ENCODE peak calls at places on chromosomes 6 and 20, in nine cellular contexts. One of them, this sample, is unnamed.

GRCh38 chr6:157459327-157459726 is 78.3 kb downstream of the ZDHHC14 start:
- DNase-seq in right lobe of liver: no peak
- DNase-seq in Peyer's patch: no peak
- DNase-seq in upper lobe of left lung: no peak
- DNase-seq in A549: no peak
- DNase-seq in adrenal gland: no peak
- DNase-seq in transverse colon: no peak
- DNase-seq in lower leg skin: no peak
- DNase-seq in ovary: no peak
- DNase-seq in this sample: no peak

GRCh38 chr6:127073222-127073621 is 45.2 kb upstream of the RSPO3 start:
- DNase-seq in Peyer's patch: no peak
- DNase-seq in transverse colon: no peak
- DNase-seq in upper lobe of left lung: no peak
- DNase-seq in adrenal gland: no peak
- DNase-seq in right lobe of liver: no peak
- DNase-seq in ovary: no peak
- DNase-seq in A549: no peak
- DNase-seq in lower leg skin: no peak
- DNase-seq in this sample: no peak

GRCh38 chr6:99821164-99821563 is 172.9 kb downstream of the MCHR2 start:
- DNase-seq in right lobe of liver: no peak
- DNase-seq in ovary: no peak
- DNase-seq in upper lobe of left lung: no peak
- DNase-seq in adrenal gland: no peak
- DNase-seq in transverse colon: peak; percentile 88
- DNase-seq in A549: no peak
- DNase-seq in lower leg skin: no peak
- DNase-seq in Peyer's patch: peak; percentile 52
- DNase-seq in this sample: no peak

GRCh38 chr6:105940990-105941389 is 145.1 kb upstream of the PRDM1 start:
- DNase-seq in transverse colon: no peak
- DNase-seq in adrenal gland: no peak
- DNase-seq in Peyer's patch: no peak
- DNase-seq in right lobe of liver: no peak
- DNase-seq in upper lobe of left lung: no peak
- DNase-seq in ovary: no peak
- DNase-seq in A549: no peak
- DNase-seq in lower leg skin: no peak
- DNase-seq in this sample: no peak

GRCh38 chr20:25020345-25020744 is 27.8 kb upstream of the APMAP start:
- DNase-seq in adrenal gland: no peak
- DNase-seq in transverse colon: peak; percentile 3
- DNase-seq in ovary: no peak
- DNase-seq in upper lobe of left lung: no peak
- DNase-seq in right lobe of liver: no peak
- DNase-seq in Peyer's patch: peak; percentile 36
- DNase-seq in A549: no peak
- DNase-seq in lower leg skin: peak; percentile 60
- DNase-seq in this sample: no peak

GRCh38 chr6:139853302-139853992 is 479.0 kb upstream of the CITED2 start:
- DNase-seq in Peyer's patch: peak; percentile 75
- DNase-seq in ovary: no peak
- DNase-seq in lower leg skin: no peak
- DNase-seq in transverse colon: peak; percentile 51
- DNase-seq in A549: no peak
- DNase-seq in upper lobe of left lung: no peak
- DNase-seq in right lobe of liver: no peak
- DNase-seq in adrenal gland: no peak
- DNase-seq in this sample: no peak

GRCh38 chr20:58237318-58238182 is 9.1 kb upstream of the ANKRD60 start:
- DNase-seq in A549: no peak
- DNase-seq in ovary: no peak
- DNase-seq in lower leg skin: no peak
- DNase-seq in Peyer's patch: no peak
- DNase-seq in right lobe of liver: no peak
- DNase-seq in transverse colon: no peak
- DNase-seq in upper lobe of left lung: no peak
- DNase-seq in adrenal gland: no peak
- DNase-seq in this sample: peak; percentile 54

GRCh38 chr6:130717657-130718056 is 109.5 kb upstream of the SMLR1 start:
- DNase-seq in A549: no peak
- DNase-seq in upper lobe of left lung: no peak
- DNase-seq in lower leg skin: no peak
- DNase-seq in Peyer's patch: no peak
- DNase-seq in ovary: no peak
- DNase-seq in adrenal gland: no peak
- DNase-seq in right lobe of liver: no peak
- DNase-seq in transverse colon: no peak
- DNase-seq in this sample: no peak

GRCh38 chr6:39530201-39530759 is 194.9 kb downstream of the KIF6 start:
- DNase-seq in A549: no peak
- DNase-seq in right lobe of liver: no peak
- DNase-seq in lower leg skin: no peak
- DNase-seq in Peyer's patch: no peak
- DNase-seq in ovary: peak; percentile 64
- DNase-seq in adrenal gland: no peak
- DNase-seq in transverse colon: peak; percentile 12
- DNase-seq in upper lobe of left lung: no peak
- DNase-seq in this sample: no peak

GRCh38 chr6:43163899-43164298 is 7.2 kb upstream of the SRF start:
- DNase-seq in ovary: no peak
- DNase-seq in adrenal gland: no peak
- DNase-seq in A549: no peak
- DNase-seq in Peyer's patch: no peak
- DNase-seq in upper lobe of left lung: no peak
- DNase-seq in lower leg skin: no peak
- DNase-seq in right lobe of liver: no peak
- DNase-seq in transverse colon: no peak
- DNase-seq in this sample: no peak

GRCh38 chr20:22586645-22587310 is 2.4 kb upstream of the FOXA2 start:
- DNase-seq in ovary: no peak
- DNase-seq in upper lobe of left lung: peak; percentile 94
- DNase-seq in Peyer's patch: peak; percentile 71
- DNase-seq in lower leg skin: no peak
- DNase-seq in transverse colon: peak; percentile 73
- DNase-seq in A549: peak; percentile 83
- DNase-seq in right lobe of liver: peak; percentile 81
- DNase-seq in adrenal gland: peak; percentile 24
- DNase-seq in this sample: no peak

GRCh38 chr20:19211661-19212523 is 550 bp upstream of the SLC24A3 start:
- DNase-seq in lower leg skin: no peak
- DNase-seq in ovary: peak; percentile 78
- DNase-seq in upper lobe of left lung: peak; percentile 91
- DNase-seq in right lobe of liver: peak; percentile 60
- DNase-seq in Peyer's patch: no peak
- DNase-seq in A549: no peak
- DNase-seq in adrenal gland: no peak
- DNase-seq in transverse colon: peak; percentile 19
- DNase-seq in this sample: no peak

GRCh38 chr20:64069614-64070243 is 6.7 kb downstream of the TCEA2 start:
- DNase-seq in Peyer's patch: no peak
- DNase-seq in A549: peak; percentile 87
- DNase-seq in transverse colon: no peak
- DNase-seq in upper lobe of left lung: peak; percentile 81
- DNase-seq in lower leg skin: no peak
- DNase-seq in ovary: no peak
- DNase-seq in right lobe of liver: no peak
- DNase-seq in adrenal gland: no peak
- DNase-seq in this sample: no peak

GRCh38 chr6:170010665-170011232 is 259.3 kb downstream of the ERMARD start:
- DNase-seq in right lobe of liver: no peak
- DNase-seq in lower leg skin: peak; percentile 75
- DNase-seq in adrenal gland: no peak
- DNase-seq in transverse colon: no peak
- DNase-seq in ovary: no peak
- DNase-seq in upper lobe of left lung: peak; percentile 19
- DNase-seq in Peyer's patch: no peak
- DNase-seq in A549: no peak
- DNase-seq in this sample: no peak
- TF ChIP-seq POLR2A in right lobe of liver: no peak
- TF ChIP-seq POLR2A in lower leg skin: no peak
- TF ChIP-seq POLR2A in adrenal gland: no peak
- TF ChIP-seq POLR2A in transverse colon: no peak
- TF ChIP-seq POLR2A in ovary: no peak
- TF ChIP-seq POLR2A in upper lobe of left lung: no peak
- TF ChIP-seq POLR2A in Peyer's patch: no peak
- TF ChIP-seq POLR2A in A549: no peak
- TF ChIP-seq POLR2A in this sample: no peak

DNA sequence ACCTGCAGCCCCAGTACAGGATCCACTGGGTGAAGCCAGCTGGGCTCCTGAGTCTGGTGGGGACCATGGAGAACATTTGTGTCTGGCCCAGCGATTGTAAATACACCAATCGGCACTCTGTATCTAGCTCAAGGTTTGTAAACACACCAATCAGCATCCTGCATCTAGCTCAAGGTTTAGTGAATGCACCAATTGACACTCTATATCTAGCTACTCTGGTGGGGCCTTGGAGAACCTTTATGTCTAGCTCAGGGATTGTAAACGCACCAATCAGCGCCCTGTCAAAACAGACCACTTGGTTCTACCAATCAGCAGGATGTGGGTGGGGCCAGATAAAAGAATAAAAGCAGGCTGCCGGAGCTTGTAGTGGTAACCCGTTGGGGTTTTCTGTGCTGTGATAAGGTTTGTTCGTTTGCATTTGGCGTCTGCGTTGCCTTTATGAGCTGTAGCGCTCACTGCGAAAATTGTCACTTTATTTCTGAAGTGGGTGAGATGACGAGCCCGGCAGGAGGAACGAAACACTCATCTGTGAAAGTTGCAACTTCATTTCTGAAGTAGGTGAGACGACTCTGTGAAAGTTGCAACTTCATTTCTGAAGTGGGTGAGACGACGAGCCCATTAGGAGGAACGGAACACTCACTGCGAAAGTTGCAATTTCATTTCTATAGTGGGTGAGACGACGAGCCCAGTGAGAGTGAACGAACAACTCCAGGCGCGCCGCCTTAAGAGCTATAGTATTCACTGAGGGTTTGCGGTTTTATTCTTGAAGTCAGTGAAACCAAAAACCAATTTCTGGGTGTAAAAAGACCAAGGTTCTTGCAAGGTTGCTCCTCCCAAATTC is 31.1 kb downstream of the SERPINB6 start:
- DNase-seq in A549: no peak
- DNase-seq in right lobe of liver: no peak
- DNase-seq in upper lobe of left lung: no peak
- DNase-seq in Peyer's patch: peak; percentile 75
- DNase-seq in transverse colon: no peak
- DNase-seq in lower leg skin: peak; percentile 36
- DNase-seq in ovary: no peak
- DNase-seq in adrenal gland: peak; percentile 18
- DNase-seq in this sample: no peak
- TF ChIP-seq POLR2A in A549: no peak
- TF ChIP-seq POLR2A in right lobe of liver: no peak
- TF ChIP-seq POLR2A in upper lobe of left lung: no peak
- TF ChIP-seq POLR2A in Peyer's patch: peak; percentile 22
- TF ChIP-seq POLR2A in transverse colon: no peak
- TF ChIP-seq POLR2A in lower leg skin: no peak
- TF ChIP-seq POLR2A in ovary: no peak
- TF ChIP-seq POLR2A in adrenal gland: no peak
- TF ChIP-seq POLR2A in this sample: no peak

GRCh38 chr6:154928325-154928922 is 66.7 kb upstream of the TIAM2 start:
- DNase-seq in adrenal gland: peak; percentile 80
- DNase-seq in upper lobe of left lung: no peak
- DNase-seq in transverse colon: peak; percentile 58
- DNase-seq in lower leg skin: peak; percentile 83
- DNase-seq in right lobe of liver: no peak
- DNase-seq in ovary: peak; percentile 42
- DNase-seq in Peyer's patch: peak; percentile 81
- DNase-seq in A549: peak; percentile 36
- DNase-seq in this sample: peak; percentile 29
- TF ChIP-seq POLR2A in adrenal gland: no peak
- TF ChIP-seq POLR2A in upper lobe of left lung: no peak
- TF ChIP-seq POLR2A in transverse colon: no peak
- TF ChIP-seq POLR2A in lower leg skin: no peak
- TF ChIP-seq POLR2A in right lobe of liver: no peak
- TF ChIP-seq POLR2A in ovary: no peak
- TF ChIP-seq POLR2A in Peyer's patch: peak; percentile 13
- TF ChIP-seq POLR2A in A549: no peak
- TF ChIP-seq POLR2A in this sample: no peak

GRCh38 chr6:26521485-26522391 is 16.4 kb upstream of the HMGN4 start:
- DNase-seq in transverse colon: peak; percentile 87
- DNase-seq in lower leg skin: peak; percentile 96
- DNase-seq in adrenal gland: peak; percentile 83
- DNase-seq in upper lobe of left lung: peak; percentile 96
- DNase-seq in ovary: peak; percentile 89
- DNase-seq in Peyer's patch: peak; percentile 94
- DNase-seq in right lobe of liver: peak; percentile 84
- DNase-seq in A549: peak; percentile 71
- DNase-seq in this sample: no peak

GRCh38 chr6:26519359-26519758 is 18.8 kb upstream of the HMGN4 start:
- DNase-seq in Peyer's patch: no peak
- DNase-seq in A549: no peak
- DNase-seq in lower leg skin: no peak
- DNase-seq in adrenal gland: no peak
- DNase-seq in upper lobe of left lung: no peak
- DNase-seq in ovary: no peak
- DNase-seq in transverse colon: no peak
- DNase-seq in right lobe of liver: no peak
- DNase-seq in this sample: no peak

GRCh38 chr6:26516481-26517427 is 16.7 kb downstream of the BTN1A1 start:
- DNase-seq in transverse colon: no peak
- DNase-seq in lower leg skin: no peak
- DNase-seq in A549: no peak
- DNase-seq in upper lobe of left lung: no peak
- DNase-seq in ovary: no peak
- DNase-seq in Peyer's patch: no peak
- DNase-seq in right lobe of liver: no peak
- DNase-seq in adrenal gland: no peak
- DNase-seq in this sample: no peak

GRCh38 chr6:26520840-26521484 is 17.2 kb upstream of the HMGN4 start:
- DNase-seq in transverse colon: peak; percentile 90
- DNase-seq in A549: peak; percentile 52
- DNase-seq in adrenal gland: peak; percentile 92
- DNase-seq in Peyer's patch: peak; percentile 94
- DNase-seq in lower leg skin: peak; percentile 97
- DNase-seq in upper lobe of left lung: peak; percentile 95
- DNase-seq in ovary: peak; percentile 91
- DNase-seq in right lobe of liver: peak; percentile 92
- DNase-seq in this sample: peak; percentile 70

DNA sequence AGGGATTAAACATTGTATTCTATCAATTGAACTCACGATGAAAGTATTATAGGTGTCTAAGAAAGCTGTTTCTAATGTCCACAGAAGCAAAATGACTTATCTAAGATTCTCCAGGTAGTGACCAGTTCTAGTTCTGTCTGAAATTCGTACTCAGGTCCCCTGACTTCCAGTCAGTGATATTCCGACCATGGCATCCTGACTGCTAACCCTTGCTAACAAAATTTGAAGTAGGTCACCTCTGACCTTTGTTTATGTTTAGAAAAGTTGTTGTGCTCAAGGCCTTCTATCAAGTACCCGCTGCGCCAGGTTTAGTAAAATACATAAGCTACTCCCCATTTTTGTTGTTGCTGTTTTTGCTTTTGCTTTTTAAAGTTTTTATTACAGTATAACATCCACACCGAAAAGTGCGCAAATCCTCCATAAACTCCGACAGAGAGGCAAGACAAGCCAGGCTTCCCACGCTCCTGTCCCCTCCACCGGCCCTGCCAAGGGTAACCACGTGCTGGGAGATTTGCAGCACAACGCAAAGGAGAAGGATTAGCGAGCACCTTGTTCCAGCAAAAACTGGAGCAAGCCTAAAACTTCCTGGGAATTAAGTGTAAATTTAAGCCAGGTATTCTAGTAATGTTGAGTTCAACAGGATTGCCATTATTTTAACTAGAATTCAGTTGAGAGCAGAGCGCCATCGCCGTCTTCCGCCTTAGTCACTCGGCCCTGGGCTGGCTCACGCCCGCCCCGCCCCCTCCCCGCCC is 17.9 kb upstream of the HMGN4 start:
- DNase-seq in transverse colon: no peak
- DNase-seq in upper lobe of left lung: no peak
- DNase-seq in adrenal gland: peak; percentile 70
- DNase-seq in lower leg skin: no peak
- DNase-seq in A549: peak; percentile 45
- DNase-seq in right lobe of liver: peak; percentile 67
- DNase-seq in Peyer's patch: no peak
- DNase-seq in ovary: no peak
- DNase-seq in this sample: no peak
- TF ChIP-seq POLR2A in transverse colon: no peak
- TF ChIP-seq POLR2A in upper lobe of left lung: no peak
- TF ChIP-seq POLR2A in adrenal gland: no peak
- TF ChIP-seq POLR2A in lower leg skin: no peak
- TF ChIP-seq POLR2A in A549: no peak
- TF ChIP-seq POLR2A in right lobe of liver: no peak
- TF ChIP-seq POLR2A in Peyer's patch: no peak
- TF ChIP-seq POLR2A in ovary: no peak
- TF ChIP-seq POLR2A in this sample: no peak